ENCODE peak calls at places on chromosomes 5 and 9, in seven cellular contexts. Y, H, U, P, D, F and Z are unnamed samples.

GRCh38 chr5:41754857-41755256 is 115.4 kb downstream of the OXCT1 start:
- DNase-seq in U (no peak), D (no peak), P (no peak), Y (no peak), F (no peak), H (no peak), Z (no peak)

GRCh38 chr9:122261469-122261881 is 3.2 kb downstream of the RBM18 start:
- DNase-seq in U (peak; percentile 51), Y (no peak), H (peak; percentile 95), F (no peak), P (no peak), D (no peak), Z (no peak)

GRCh38 chr5:44835693-44836092 is 26.9 kb downstream of the MRPS30 start:
- DNase-seq in Y (no peak), D (no peak), F (no peak), H (no peak), U (no peak), P (no peak), Z (no peak)

GRCh38 chr9:22244141-22245011 is 202.2 kb upstream of the DMRTA1 start:
- DNase-seq in P (no peak), Y (peak; percentile 38), D (no peak), H (peak; percentile 81), U (peak; percentile 71), F (no peak), Z (no peak)

GRCh38 chr9:70011366-70011765 is 32.3 kb upstream of the MAMDC2 start:
- DNase-seq in P (no peak), F (no peak), Y (no peak), D (no peak), U (no peak), H (peak; percentile 31), Z (no peak)

GRCh38 chr5:138849439-138849838 is 25.7 kb downstream of the LRRTM2 start:
- DNase-seq in F (no peak), H (no peak), U (no peak), Y (no peak), P (no peak), D (no peak), Z (no peak)

GRCh38 chr5:23490993-23491392 is 16.4 kb upstream of the PRDM9 start:
- DNase-seq in P (no peak), Y (no peak), H (no peak), D (no peak), U (no peak), F (no peak), Z (no peak)

GRCh38 chr5:18732556-18733479 is 1098.6 kb downstream of the TAF11L14 start:
- DNase-seq in H (no peak), F (no peak), U (no peak), Y (no peak), P (no peak), D (no peak), Z (no peak)

GRCh38 chr5:6827815-6828214 is 114.6 kb downstream of the TENT4A start:
- DNase-seq in U (no peak), P (peak; percentile 14), D (no peak), F (no peak), Y (no peak), H (no peak), Z (peak; percentile 17)

GRCh38 chr5:155883966-155884555 is 442.9 kb upstream of the SGCD start:
- DNase-seq in H (no peak), D (no peak), U (peak; percentile 25), Y (no peak), P (no peak), F (no peak), Z (no peak)

GRCh38 chr5:31993182-31993961 is 180.7 kb downstream of the GOLPH3 start:
- DNase-seq in P (no peak), H (peak; percentile 78), F (no peak), U (no peak), Y (no peak), D (no peak), Z (no peak)

GRCh38 chr9:113771199-113771598 is 104.9 kb upstream of the ZNF618 start:
- DNase-seq in U (no peak), Y (no peak), P (no peak), H (no peak), D (no peak), F (no peak), Z (no peak)

GRCh38 chr5:67193479-67193878 is 3.1 kb downstream of the CD180 start:
- DNase-seq in F (no peak), U (no peak), H (no peak), D (no peak), Y (no peak), P (no peak), Z (no peak)

GRCh38 chr5:132426525-132427138 is 57.1 kb downstream of the SLC22A5 start:
- DNase-seq in F (no peak), D (no peak), U (peak; percentile 46), P (peak; percentile 46), H (peak; percentile 96), Y (no peak), Z (no peak)

GRCh38 chr9:6354072-6354686 is 26.0 kb downstream of the TPD52L3 start:
- DNase-seq in F (peak; percentile 23), P (no peak), Y (peak; percentile 60), U (peak; percentile 69), H (peak; percentile 87), D (no peak), Z (no peak)

GRCh38 chr9:4126184-4126865 is 173.5 kb downstream of the GLIS3 start:
- DNase-seq in P (no peak), D (no peak), F (no peak), H (peak; percentile 86), Y (no peak), U (peak; percentile 50), Z (no peak)

GRCh38 chr9:33159760-33160127 is 7.4 kb downstream of the B4GALT1 start:
- DNase-seq in D (no peak), H (peak; percentile 90), Y (peak; percentile 61), U (peak; percentile 66), P (peak; percentile 30), F (no peak), Z (peak; percentile 54)

GRCh38 chr9:106324596-106325280 is 538.2 kb upstream of the ZNF462 start:
- DNase-seq in H (no peak), F (peak; percentile 13), P (no peak), U (no peak), D (no peak), Y (no peak), Z (no peak)

GRCh38 chr9:136953771-136954269 is 1.7 kb downstream of the LCN12 start:
- DNase-seq in F (no peak), P (no peak), U (no peak), H (no peak), D (no peak), Y (no peak), Z (no peak)

GRCh38 chr5:102778478-102778877 is 23.4 kb downstream of the PAM start:
- DNase-seq in P (no peak), U (no peak), Y (no peak), H (peak; percentile 74), D (no peak), F (no peak), Z (no peak)

GRCh38 chr5:167945542-167946384 is 345.7 kb upstream of the WWC1 start:
- DNase-seq in D (no peak), Y (no peak), U (no peak), P (no peak), H (peak; percentile 95), F (no peak), Z (no peak)

GRCh38 chr5:65823174-65823573 is 101.2 kb downstream of the NLN start:
- DNase-seq in P (no peak), U (peak; percentile 62), D (no peak), H (peak; percentile 18), F (no peak), Y (no peak), Z (no peak)

GRCh38 chr5:55344392-55344992 is 36.7 kb downstream of the MTREX start:
- DNase-seq in U (peak; percentile 71), D (peak; percentile 44), F (peak; percentile 69), P (peak; percentile 27), H (peak; percentile 83), Y (peak; percentile 49), Z (peak; percentile 40)

GRCh38 chr5:143200781-143201398 is 202.6 kb downstream of the NR3C1 start:
- DNase-seq in P (no peak), H (peak; percentile 80), U (peak; percentile 41), Y (no peak), D (no peak), F (no peak), Z (no peak)

GRCh38 chr9:133184971-133185370 is 21.3 kb upstream of the GBGT1 start:
- DNase-seq in P (no peak), Y (no peak), F (no peak), H (peak; percentile 84), D (no peak), U (peak; percentile 76), Z (no peak)

GRCh38 chr5:134086943-134087305 is 27.6 kb upstream of the TCF7 start:
- DNase-seq in P (peak; percentile 68), Y (no peak), U (no peak), H (no peak), D (peak; percentile 60), F (no peak), Z (peak; percentile 71)

GRCh38 chr5:138339464-138339863 is 1.4 kb downstream of the FAM53C start:
- DNase-seq in D (no peak), Y (no peak), U (no peak), H (no peak), F (no peak), P (no peak), Z (no peak)